ENCODE peak calls at places on chromosomes 13 and 19, in four cellular contexts. One of them, this sample, is unnamed.

GRCh38 chr13:71871844-71872243 is 4.8 kb upstream of the DACH1 start:
- DNase-seq in stimulated activated CD4-positive, alpha-beta T cell treated with anti-CD3 and anti-CD28 coated beads, Interleukin-2, amount 100 ng/mL, for 24 hours: no peak
- DNase-seq in Kasumi-1: no peak
- DNase-seq in Right ventricle myocardium superior: no peak
- DNase-seq in this sample: no peak

GRCh38 chr13:30341815-30342570 is 34.6 kb upstream of the KATNAL1 start:
- DNase-seq in stimulated activated CD4-positive, alpha-beta T cell treated with anti-CD3 and anti-CD28 coated beads, Interleukin-2, amount 100 ng/mL, for 24 hours: no peak
- DNase-seq in Kasumi-1: no peak
- DNase-seq in Right ventricle myocardium superior: peak; percentile 93
- DNase-seq in this sample: no peak

GRCh38 chr19:55080121-55080914 is 4.6 kb downstream of the EPS8L1 start:
- DNase-seq in stimulated activated CD4-positive, alpha-beta T cell treated with anti-CD3 and anti-CD28 coated beads, Interleukin-2, amount 100 ng/mL, for 24 hours: peak; percentile 61
- DNase-seq in Kasumi-1: peak; percentile 68
- DNase-seq in Right ventricle myocardium superior: peak; percentile 72
- DNase-seq in this sample: peak; percentile 87

GRCh38 chr13:111632906-111633305 is 312.5 kb downstream of the TEX29 start:
- DNase-seq in stimulated activated CD4-positive, alpha-beta T cell treated with anti-CD3 and anti-CD28 coated beads, Interleukin-2, amount 100 ng/mL, for 24 hours: no peak
- DNase-seq in Kasumi-1: no peak
- DNase-seq in Right ventricle myocardium superior: no peak
- DNase-seq in this sample: no peak

GRCh38 chr19:50657672-50658437 is 8.6 kb downstream of the C19orf81 start:
- DNase-seq in stimulated activated CD4-positive, alpha-beta T cell treated with anti-CD3 and anti-CD28 coated beads, Interleukin-2, amount 100 ng/mL, for 24 hours: peak; percentile 81
- DNase-seq in Kasumi-1: peak; percentile 100
- DNase-seq in Right ventricle myocardium superior: peak; percentile 89
- DNase-seq in this sample: peak; percentile 71

GRCh38 chr19:38265213-38265861 is 964 bp downstream of the SPINT2 start:
- DNase-seq in stimulated activated CD4-positive, alpha-beta T cell treated with anti-CD3 and anti-CD28 coated beads, Interleukin-2, amount 100 ng/mL, for 24 hours: no peak
- DNase-seq in Kasumi-1: peak; percentile 81
- DNase-seq in Right ventricle myocardium superior: no peak
- DNase-seq in this sample: no peak

GRCh38 chr19:23916991-23917390 is 2.3 kb downstream of the ZNF726 start:
- DNase-seq in stimulated activated CD4-positive, alpha-beta T cell treated with anti-CD3 and anti-CD28 coated beads, Interleukin-2, amount 100 ng/mL, for 24 hours: no peak
- DNase-seq in Kasumi-1: no peak
- DNase-seq in Right ventricle myocardium superior: no peak
- DNase-seq in this sample: no peak

GRCh38 chr19:56105090-56105701 is 15.9 kb downstream of the ZNF787 start:
- DNase-seq in stimulated activated CD4-positive, alpha-beta T cell treated with anti-CD3 and anti-CD28 coated beads, Interleukin-2, amount 100 ng/mL, for 24 hours: peak; percentile 51
- DNase-seq in Kasumi-1: peak; percentile 52
- DNase-seq in Right ventricle myocardium superior: peak; percentile 83
- DNase-seq in this sample: no peak

GRCh38 chr19:48053856-48054255 is 10.0 kb upstream of the CABP5 start:
- DNase-seq in stimulated activated CD4-positive, alpha-beta T cell treated with anti-CD3 and anti-CD28 coated beads, Interleukin-2, amount 100 ng/mL, for 24 hours: no peak
- DNase-seq in Kasumi-1: no peak
- DNase-seq in Right ventricle myocardium superior: no peak
- DNase-seq in this sample: no peak

This sample was measured in stimulated activated effector memory CD8-positive, alpha-beta T cell treated with anti-CD3 and anti-CD28 coated beads, Interleukin-12 subunit alpha, Interleukin-12 subunit beta, amount 100 ng/mL, for 72 hours.